ENCODE peak calls at places on chromosome 20, in eight cellular contexts. X is IMR-90; S is adrenal gland; V is astrocyte of the cerebellum; M is ovary; P is heart right ventricle; C is brain microvascular endothelial cell; J is CD8-positive, alpha-beta T cell. R is an unnamed sample.

GRCh38 chr20:2707353-2708072 is 14.9 kb downstream of the EBF4 start:
- DNase-seq in S (no peak), X (no peak), P (no peak), V (no peak), M (no peak), C (no peak), J (no peak), R (no peak)

GRCh38 chr20:50085481-50086365 is 27.2 kb downstream of the UBE2V1 start:
- DNase-seq in C (peak; percentile 49), X (peak; percentile 73), V (peak; percentile 57), S (peak; percentile 46), J (peak; percentile 20), M (no peak), P (no peak), R (no peak)

GRCh38 chr20:54108394-54108643 is 37.9 kb upstream of the BCAS1 start:
- DNase-seq in V (no peak), C (no peak), J (no peak), X (no peak), P (no peak), S (no peak), M (no peak), R (no peak)

GRCh38 chr20:14235355-14235754 is 102.1 kb downstream of the FLRT3 start:
- DNase-seq in M (no peak), V (peak; percentile 8), S (no peak), J (no peak), P (no peak), C (peak; percentile 43), X (peak; percentile 84), R (peak; percentile 33)

GRCh38 chr20:20130399-20130798 is 78.1 kb downstream of the CFAP61 start:
- DNase-seq in V (no peak), X (no peak), C (peak; percentile 3), M (no peak), J (no peak), P (no peak), S (no peak), R (no peak)

GRCh38 chr20:1761116-1761515 is 103.5 kb upstream of the SIRPG start:
- DNase-seq in V (peak; percentile 24), C (peak; percentile 76), S (peak; percentile 72), X (peak; percentile 94), M (no peak), J (no peak), P (no peak), R (peak; percentile 67)

GRCh38 chr20:57103146-57103800 is 163.2 kb downstream of the BMP7 start:
- DNase-seq in C (no peak), V (no peak), S (no peak), J (no peak), P (no peak), M (no peak), X (no peak), R (no peak)

GRCh38 chr20:46939031-46939430 is 44.4 kb downstream of the EYA2 start:
- DNase-seq in P (no peak), S (no peak), X (no peak), C (no peak), J (no peak), V (no peak), M (no peak), R (no peak)

GRCh38 chr20:20407891-20408805 is 40.2 kb downstream of the INSM1 start:
- DNase-seq in M (no peak), S (no peak), P (no peak), J (no peak), X (peak; percentile 35), V (peak; percentile 11), C (no peak), R (no peak)

GRCh38 chr20:16918366-16918765 is 170.2 kb downstream of the OTOR start:
- DNase-seq in C (no peak), V (no peak), S (no peak), X (no peak), J (no peak), P (no peak), M (no peak), R (no peak)

GRCh38 chr20:1278323-1278660 is 12.2 kb downstream of the SNPH start:
- DNase-seq in P (no peak), X (no peak), M (no peak), J (no peak), S (no peak), C (no peak), V (no peak), R (no peak)

GRCh38 chr20:47088339-47088738 is 193.7 kb downstream of the EYA2 start:
- DNase-seq in C (no peak), S (no peak), X (no peak), J (no peak), V (no peak), M (no peak), P (no peak), R (no peak)

GRCh38 chr20:40134176-40134575 is 554.9 kb downstream of the MAFB start:
- DNase-seq in X (no peak), P (no peak), S (no peak), C (no peak), J (no peak), M (no peak), V (no peak), R (no peak)

GRCh38 chr20:50518270-50518721 is 8.1 kb downstream of the PTPN1 start:
- DNase-seq in X (peak; percentile 72), M (no peak), P (no peak), J (no peak), V (no peak), C (no peak), S (no peak), R (no peak)

DNA sequence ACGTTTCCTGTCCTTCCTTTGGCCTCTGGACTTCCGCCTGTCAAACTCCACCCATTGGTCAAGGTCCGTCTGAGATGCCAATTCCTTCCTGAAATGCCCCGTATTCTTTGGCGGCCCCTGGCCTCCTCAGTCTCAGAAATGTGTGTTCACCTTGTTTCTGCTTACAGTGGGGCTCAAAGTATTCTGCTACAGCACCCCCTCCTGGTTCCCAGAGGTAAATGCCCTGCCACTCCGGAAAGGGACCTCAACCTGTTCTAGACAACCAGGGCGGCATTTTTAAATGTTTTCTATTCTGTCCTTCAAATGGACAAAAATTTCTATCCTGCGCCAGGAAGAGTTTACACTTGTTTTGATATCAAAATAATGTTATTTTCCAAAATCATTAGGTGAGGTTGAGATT is 12.1 kb upstream of the PAX1 start:
- DNase-seq in V (no peak), M (no peak), C (no peak), S (no peak), X (no peak), P (no peak), J (no peak), R (no peak)
- TF ChIP-seq CTCF in V (no peak), M (no peak), C (no peak), S (no peak), X (no peak), P (peak; percentile 25), J (no peak), R (no peak)

GRCh38 chr20:63828124-63828523 is 2.9 kb downstream of the ZBTB46 start:
- DNase-seq in X (no peak), P (no peak), V (no peak), C (no peak), M (no peak), S (no peak), J (no peak), R (no peak)
- H3K4me3 ChIP-seq in X (no peak overlapping the region), P (peak overlapping the region; percentile 71), V (no peak overlapping the region), C (no peak overlapping the region), M (no peak overlapping the region), S (peak overlapping the region; percentile 99), J (no peak overlapping the region), R (no peak overlapping the region)

DNA sequence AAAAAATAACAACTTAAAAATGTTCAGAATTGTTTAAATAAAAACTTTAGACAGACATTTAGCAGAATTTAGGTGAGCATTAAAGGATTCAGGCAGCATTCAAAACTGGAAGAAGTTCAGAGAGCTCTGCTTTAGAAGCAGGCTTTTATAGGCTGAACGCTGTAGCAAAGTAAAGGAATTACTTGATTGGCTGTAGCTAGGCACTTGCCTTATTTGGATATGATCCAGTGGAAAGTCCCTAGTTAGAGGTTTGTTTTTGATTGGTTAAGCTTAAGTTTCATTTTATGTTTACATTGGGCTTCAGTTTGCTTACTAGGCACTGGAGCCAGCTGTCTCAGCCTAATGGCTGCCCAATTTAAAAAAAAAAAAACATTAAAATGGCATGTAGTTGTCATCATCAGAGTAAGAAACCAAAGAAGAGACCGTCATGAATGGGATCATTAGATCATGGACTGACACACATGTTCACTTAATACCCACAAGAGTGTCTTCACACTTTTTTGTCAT is 65.1 kb downstream of the CBFA2T2 start:
- DNase-seq in P (no peak), X (peak; percentile 99), M (no peak), J (no peak), V (peak; percentile 88), C (peak; percentile 79), S (no peak), R (peak; percentile 92)
- TF ChIP-seq CTCF in P (no peak), X (no peak), M (no peak), J (no peak), V (no peak), C (no peak), S (no peak), R (no peak)

GRCh38 chr20:32481311-32482103 is 103.6 kb downstream of the NOL4L start:
- DNase-seq in X (no peak), M (peak; percentile 31), S (peak; percentile 29), P (no peak), V (no peak), C (no peak), J (no peak), R (no peak)
- H3K4me3 ChIP-seq in X (peak overlapping the region; percentile 80), M (no peak overlapping the region), S (peak overlapping the region; percentile 96), P (peak overlapping the region; percentile 72), V (peak overlapping the region; percentile 71), C (peak overlapping the region; percentile 79), J (no peak overlapping the region), R (peak overlapping the region; percentile 70)

DNA sequence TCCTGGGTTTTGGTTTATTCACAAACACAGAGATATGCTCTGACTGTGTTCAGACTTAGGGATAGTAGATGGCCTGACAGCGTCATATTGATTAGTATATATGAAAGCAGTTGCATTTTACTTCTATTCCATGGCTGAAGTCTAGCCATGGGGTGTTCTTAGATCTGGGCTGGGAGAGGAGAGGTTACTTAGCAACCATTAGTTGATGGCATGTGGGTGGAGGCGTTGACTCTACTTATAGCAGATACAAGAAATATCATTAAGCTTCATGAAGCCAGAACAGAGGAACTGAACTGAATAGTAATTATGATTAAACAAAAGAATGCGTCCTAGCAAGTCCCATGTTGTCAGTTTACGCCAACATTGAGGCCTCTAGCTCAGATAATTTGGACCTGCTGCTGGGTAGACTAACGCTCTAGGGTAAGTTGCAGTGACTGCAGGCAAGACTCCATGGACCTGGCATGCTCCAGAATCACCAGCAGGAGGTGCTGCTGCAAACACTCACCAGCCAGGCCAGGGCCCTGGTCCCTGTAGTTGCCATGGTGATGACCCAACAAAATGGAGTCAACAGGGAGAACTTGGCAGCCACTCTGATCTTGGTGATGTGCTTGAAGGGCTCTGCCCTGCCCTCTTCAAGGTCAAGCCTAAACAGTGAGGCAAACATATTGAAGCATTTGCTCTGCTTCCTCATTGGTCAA is 477.4 kb downstream of the PREX1 start:
- DNase-seq in X (no peak), P (no peak), C (no peak), M (no peak), V (no peak), S (no peak), J (no peak), R (no peak)
- TF ChIP-seq CTCF in X (no peak), P (peak; percentile 6), C (peak; percentile 27), M (no peak), V (peak; percentile 17), S (no peak), J (no peak), R (no peak)

R was measured in AG04449.